ENCODE peak calls at places on chromosome 18, in six cellular contexts. One of them, this sample, is unnamed.

GRCh38 chr18:7626922-7627440 is 59.9 kb downstream of the PTPRM start:
- DNase-seq in HT-29: peak
- DNase-seq in T-helper 1 cell: no peak
- DNase-seq in activated CD4-positive, CD25-positive, alpha-beta regulatory T cell: no peak
- DNase-seq in cardiac muscle cell: no peak
- DNase-seq in astrocyte: peak
- DNase-seq in this sample: no peak

GRCh38 chr18:76565238-76566173 is 70.5 kb upstream of the ZNF516 start:
- DNase-seq in HT-29: peak
- DNase-seq in T-helper 1 cell: no peak
- DNase-seq in activated CD4-positive, CD25-positive, alpha-beta regulatory T cell: no peak
- DNase-seq in cardiac muscle cell: peak
- DNase-seq in astrocyte: peak
- DNase-seq in this sample: peak

GRCh38 chr18:43271593-43272432 is 5.5 kb downstream of the SYT4 start:
- DNase-seq in HT-29: peak
- DNase-seq in T-helper 1 cell: no peak
- DNase-seq in activated CD4-positive, CD25-positive, alpha-beta regulatory T cell: no peak
- DNase-seq in cardiac muscle cell: peak
- DNase-seq in astrocyte: peak
- DNase-seq in this sample: no peak

GRCh38 chr18:57141208-57142129 is 5.4 kb upstream of the BOD1L2 start:
- DNase-seq in HT-29: peak
- DNase-seq in T-helper 1 cell: no peak
- DNase-seq in activated CD4-positive, CD25-positive, alpha-beta regulatory T cell: no peak
- DNase-seq in cardiac muscle cell: no peak
- DNase-seq in astrocyte: no peak
- DNase-seq in this sample: no peak

GRCh38 chr18:34084635-34085034 is 140.1 kb downstream of the NOL4 start:
- DNase-seq in HT-29: no peak
- DNase-seq in T-helper 1 cell: no peak
- DNase-seq in activated CD4-positive, CD25-positive, alpha-beta regulatory T cell: no peak
- DNase-seq in cardiac muscle cell: no peak
- DNase-seq in astrocyte: no peak
- DNase-seq in this sample: no peak

GRCh38 chr18:70421471-70421870 is 132.6 kb downstream of the SOCS6 start:
- DNase-seq in HT-29: no peak
- DNase-seq in T-helper 1 cell: no peak
- DNase-seq in activated CD4-positive, CD25-positive, alpha-beta regulatory T cell: no peak
- DNase-seq in cardiac muscle cell: no peak
- DNase-seq in astrocyte: peak
- DNase-seq in this sample: no peak

GRCh38 chr18:47215554-47216138 is 35.8 kb downstream of the SKOR2 start:
- DNase-seq in HT-29: peak
- DNase-seq in T-helper 1 cell: no peak
- DNase-seq in activated CD4-positive, CD25-positive, alpha-beta regulatory T cell: no peak
- DNase-seq in cardiac muscle cell: peak
- DNase-seq in astrocyte: peak
- DNase-seq in this sample: no peak

GRCh38 chr18:49890041-49890440 is 76.7 kb upstream of the ACAA2 start:
- DNase-seq in HT-29: no peak
- DNase-seq in T-helper 1 cell: no peak
- DNase-seq in activated CD4-positive, CD25-positive, alpha-beta regulatory T cell: no peak
- DNase-seq in cardiac muscle cell: no peak
- DNase-seq in astrocyte: no peak
- DNase-seq in this sample: no peak

GRCh38 chr18:45834303-45834702 is 8.8 kb downstream of the SIGLEC15 start:
- DNase-seq in HT-29: no peak
- DNase-seq in T-helper 1 cell: no peak
- DNase-seq in activated CD4-positive, CD25-positive, alpha-beta regulatory T cell: no peak
- DNase-seq in cardiac muscle cell: no peak
- DNase-seq in astrocyte: no peak
- DNase-seq in this sample: no peak

GRCh38 chr18:34023471-34023870 is 201.2 kb downstream of the NOL4 start:
- DNase-seq in HT-29: no peak
- DNase-seq in T-helper 1 cell: no peak
- DNase-seq in activated CD4-positive, CD25-positive, alpha-beta regulatory T cell: no peak
- DNase-seq in cardiac muscle cell: peak
- DNase-seq in astrocyte: peak
- DNase-seq in this sample: no peak

GRCh38 chr18:74115046-74115445 is 32.6 kb downstream of the FBXO15 start:
- DNase-seq in HT-29: no peak
- DNase-seq in T-helper 1 cell: no peak
- DNase-seq in activated CD4-positive, CD25-positive, alpha-beta regulatory T cell: no peak
- DNase-seq in cardiac muscle cell: no peak
- DNase-seq in astrocyte: peak
- DNase-seq in this sample: no peak

GRCh38 chr18:37701967-37702366 is 136.4 kb upstream of the CELF4 start:
- DNase-seq in HT-29: no peak
- DNase-seq in T-helper 1 cell: no peak
- DNase-seq in activated CD4-positive, CD25-positive, alpha-beta regulatory T cell: no peak
- DNase-seq in cardiac muscle cell: no peak
- DNase-seq in astrocyte: no peak
- DNase-seq in this sample: no peak

GRCh38 chr18:52333860-52334259 is 6.1 kb upstream of the DCC start:
- DNase-seq in HT-29: no peak
- DNase-seq in T-helper 1 cell: no peak
- DNase-seq in activated CD4-positive, CD25-positive, alpha-beta regulatory T cell: no peak
- DNase-seq in cardiac muscle cell: no peak
- DNase-seq in astrocyte: no peak
- DNase-seq in this sample: no peak

GRCh38 chr18:51017140-51017874 is 12.7 kb upstream of the SMAD4 start:
- DNase-seq in HT-29: no peak
- DNase-seq in T-helper 1 cell: no peak
- DNase-seq in activated CD4-positive, CD25-positive, alpha-beta regulatory T cell: no peak
- DNase-seq in cardiac muscle cell: no peak
- DNase-seq in astrocyte: peak
- DNase-seq in this sample: no peak

GRCh38 chr18:21444465-21445023 is 156.0 kb downstream of the ESCO1 start:
- DNase-seq in HT-29: peak
- DNase-seq in T-helper 1 cell: no peak
- DNase-seq in activated CD4-positive, CD25-positive, alpha-beta regulatory T cell: no peak
- DNase-seq in cardiac muscle cell: peak
- DNase-seq in astrocyte: peak
- DNase-seq in this sample: no peak

GRCh38 chr18:31876707-31877106 is 66.2 kb downstream of the TRAPPC8 start:
- DNase-seq in HT-29: no peak
- DNase-seq in T-helper 1 cell: no peak
- DNase-seq in activated CD4-positive, CD25-positive, alpha-beta regulatory T cell: no peak
- DNase-seq in cardiac muscle cell: no peak
- DNase-seq in astrocyte: peak
- DNase-seq in this sample: no peak

GRCh38 chr18:11121426-11121825 is 27.9 kb downstream of the PIEZO2 start:
- DNase-seq in HT-29: peak
- DNase-seq in T-helper 1 cell: no peak
- DNase-seq in activated CD4-positive, CD25-positive, alpha-beta regulatory T cell: no peak
- DNase-seq in cardiac muscle cell: no peak
- DNase-seq in astrocyte: peak
- DNase-seq in this sample: no peak

GRCh38 chr18:63987743-63988142 is 17.9 kb downstream of the SERPINB8 start:
- DNase-seq in HT-29: no peak
- DNase-seq in T-helper 1 cell: no peak
- DNase-seq in activated CD4-positive, CD25-positive, alpha-beta regulatory T cell: no peak
- DNase-seq in cardiac muscle cell: no peak
- DNase-seq in astrocyte: no peak
- DNase-seq in this sample: no peak

GRCh38 chr18:56995579-56996194 is 151.2 kb upstream of the BOD1L2 start:
- DNase-seq in HT-29: no peak
- DNase-seq in T-helper 1 cell: no peak
- DNase-seq in activated CD4-positive, CD25-positive, alpha-beta regulatory T cell: no peak
- DNase-seq in cardiac muscle cell: peak
- DNase-seq in astrocyte: no peak
- DNase-seq in this sample: no peak

GRCh38 chr18:49691177-49691608 is 122.1 kb downstream of the ACAA2 start:
- DNase-seq in HT-29: peak
- DNase-seq in T-helper 1 cell: no peak
- DNase-seq in activated CD4-positive, CD25-positive, alpha-beta regulatory T cell: no peak
- DNase-seq in cardiac muscle cell: no peak
- DNase-seq in astrocyte: peak
- DNase-seq in this sample: no peak

GRCh38 chr18:2112435-2113045 is 458.8 kb downstream of the METTL4 start:
- DNase-seq in HT-29: no peak
- DNase-seq in T-helper 1 cell: no peak
- DNase-seq in activated CD4-positive, CD25-positive, alpha-beta regulatory T cell: no peak
- DNase-seq in cardiac muscle cell: no peak
- DNase-seq in astrocyte: peak
- DNase-seq in this sample: no peak

GRCh38 chr18:67553471-67553870 is 37.0 kb upstream of the DSEL start:
- DNase-seq in HT-29: no peak
- DNase-seq in T-helper 1 cell: no peak
- DNase-seq in activated CD4-positive, CD25-positive, alpha-beta regulatory T cell: no peak
- DNase-seq in cardiac muscle cell: no peak
- DNase-seq in astrocyte: peak
- DNase-seq in this sample: no peak

GRCh38 chr18:79944126-79944731 is 7.2 kb downstream of the SLC66A2 start:
- DNase-seq in HT-29: no peak
- DNase-seq in T-helper 1 cell: no peak
- DNase-seq in activated CD4-positive, CD25-positive, alpha-beta regulatory T cell: no peak
- DNase-seq in cardiac muscle cell: no peak
- DNase-seq in astrocyte: no peak
- DNase-seq in this sample: no peak

GRCh38 chr18:7329036-7329435 is 98.1 kb downstream of the LRRC30 start:
- DNase-seq in HT-29: no peak
- DNase-seq in T-helper 1 cell: no peak
- DNase-seq in activated CD4-positive, CD25-positive, alpha-beta regulatory T cell: no peak
- DNase-seq in cardiac muscle cell: no peak
- DNase-seq in astrocyte: no peak
- DNase-seq in this sample: no peak

GRCh38 chr18:31162825-31163435 is at the start of gene DSC1:
- DNase-seq in HT-29: no peak
- DNase-seq in T-helper 1 cell: no peak
- DNase-seq in activated CD4-positive, CD25-positive, alpha-beta regulatory T cell: no peak
- DNase-seq in cardiac muscle cell: no peak
- DNase-seq in astrocyte: no peak
- DNase-seq in this sample: no peak

GRCh38 chr18:49250819-49251388 is 209.5 kb downstream of the DYM start:
- DNase-seq in HT-29: no peak
- DNase-seq in T-helper 1 cell: no peak
- DNase-seq in activated CD4-positive, CD25-positive, alpha-beta regulatory T cell: no peak
- DNase-seq in cardiac muscle cell: peak
- DNase-seq in astrocyte: no peak
- DNase-seq in this sample: no peak

GRCh38 chr18:46711444-46711863 is 45.4 kb downstream of the ST8SIA5 start:
- DNase-seq in HT-29: no peak
- DNase-seq in T-helper 1 cell: no peak
- DNase-seq in activated CD4-positive, CD25-positive, alpha-beta regulatory T cell: no peak
- DNase-seq in cardiac muscle cell: peak
- DNase-seq in astrocyte: no peak
- DNase-seq in this sample: no peak

GRCh38 chr18:13614701-13615288 is 111.6 kb downstream of the FAM210A start:
- DNase-seq in HT-29: no peak
- DNase-seq in T-helper 1 cell: no peak
- DNase-seq in activated CD4-positive, CD25-positive, alpha-beta regulatory T cell: no peak
- DNase-seq in cardiac muscle cell: no peak
- DNase-seq in astrocyte: no peak
- DNase-seq in this sample: peak

This sample was measured in right atrium auricular region.